ENCODE peak calls at places on chromosomes 12 and 14, in four cellular contexts. T is lung, V is fibroblast of mammary gland, A is uterus. G is an unnamed sample.
A peak's percentile ranks its signal among the peaks of the same experiment; 100 is the strongest.

GRCh38 chr12:15256760-15257159 is 35.5 kb upstream of the RERG start:
- DNase-seq in T (no peak), V (peak; percentile 93), A (peak; percentile 50), G (no peak)

GRCh38 chr14:22781606-22782000 is 15.1 kb downstream of the OXA1L start:
- DNase-seq in T (no peak), V (peak; percentile 47), A (no peak), G (no peak)

GRCh38 chr12:124864326-124864752 is 675 bp upstream of the SCARB1 start:
- DNase-seq in T (no peak), V (no peak), A (peak; percentile 27), G (no peak)

GRCh38 chr12:109595321-109595902 is 21.8 kb downstream of the MVK start:
- DNase-seq in T (no peak), V (no peak), A (no peak), G (no peak)

GRCh38 chr12:54983536-54984102 is 943 bp downstream of the TESPA1 start:
- DNase-seq in T (no peak), V (no peak), A (no peak), G (no peak)

GRCh38 chr12:58295268-58295667 is 353.9 kb downstream of the ATP23 start:
- DNase-seq in T (no peak), V (no peak), A (no peak), G (no peak)

GRCh38 chr12:131536337-131536736 is 174.6 kb upstream of the SFSWAP start:
- DNase-seq in T (no peak), V (no peak), A (no peak), G (no peak)

GRCh38 chr12:12585115-12585862 is 22.6 kb upstream of the DUSP16 start:
- DNase-seq in T (no peak), V (peak; percentile 6), A (no peak), G (no peak)

GRCh38 chr14:85516239-85517112 is 13.5 kb upstream of the FLRT2 start:
- DNase-seq in T (no peak), V (peak; percentile 92), A (no peak), G (no peak)

GRCh38 chr14:32203928-32204357 is 874 bp upstream of the RNU6-8 start:
- DNase-seq in T (no peak), V (no peak), A (no peak), G (no peak)

DNA sequence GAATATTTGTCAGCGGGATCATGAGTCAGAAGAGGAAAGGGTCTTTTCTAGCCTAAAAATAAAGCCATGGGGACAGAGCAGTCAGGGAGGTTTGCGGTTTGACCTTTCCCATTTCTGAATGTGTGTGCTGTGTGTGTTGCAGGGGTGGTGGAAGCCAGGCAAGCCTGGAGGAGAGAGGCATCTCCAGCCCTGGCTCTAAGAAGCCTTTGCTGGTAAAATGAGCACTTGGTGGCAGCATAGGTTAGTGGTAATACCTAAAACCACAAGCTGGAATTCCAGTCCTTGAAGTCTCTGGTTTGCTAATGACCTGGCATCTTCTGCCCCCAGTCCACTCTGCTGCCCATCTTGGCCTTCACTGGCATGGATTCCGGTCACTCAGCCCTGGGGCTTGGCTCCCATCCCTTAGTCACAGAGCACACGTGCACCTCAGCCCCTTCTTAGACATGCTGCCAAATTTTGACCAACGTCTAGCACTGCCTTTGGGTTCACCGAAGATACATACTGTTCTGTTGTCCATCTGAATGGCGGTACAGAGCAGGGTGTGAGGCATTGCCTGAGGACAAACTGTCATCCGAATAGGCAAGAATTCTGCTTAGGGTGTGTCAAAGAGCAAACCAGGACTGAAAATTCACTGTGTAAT is 52.7 kb downstream of the KCNA5 start:
- DNase-seq in T (peak; percentile 16), V (peak; percentile 4), A (no peak), G (peak; percentile 70)
- TF ChIP-seq CTCF in T (no peak), V (no peak), A (no peak), G (no peak)

DNA sequence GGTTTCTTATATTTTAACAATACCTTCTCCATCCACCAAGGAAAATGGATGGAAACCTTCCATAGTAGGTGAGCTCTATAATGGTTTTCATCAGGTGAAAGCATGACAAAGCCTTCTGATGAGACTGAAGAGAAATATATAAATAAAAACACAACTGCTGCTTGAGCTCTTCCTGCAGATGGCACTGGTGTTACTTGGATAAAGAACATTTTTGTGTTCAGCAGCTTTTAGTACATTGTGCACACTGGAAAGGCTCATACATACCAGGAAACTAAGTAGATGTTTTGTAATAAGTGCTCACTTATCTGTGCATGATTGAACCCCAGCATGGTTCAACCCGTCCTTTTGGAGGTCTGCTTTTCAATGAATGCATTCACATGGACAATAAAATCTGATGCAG is 357.3 kb upstream of the MIS18BP1 start:
- DNase-seq in T (no peak), V (peak; percentile 9), A (no peak), G (no peak)
- TF ChIP-seq CTCF in T (no peak), V (peak; percentile 17), A (no peak), G (no peak)

DNA sequence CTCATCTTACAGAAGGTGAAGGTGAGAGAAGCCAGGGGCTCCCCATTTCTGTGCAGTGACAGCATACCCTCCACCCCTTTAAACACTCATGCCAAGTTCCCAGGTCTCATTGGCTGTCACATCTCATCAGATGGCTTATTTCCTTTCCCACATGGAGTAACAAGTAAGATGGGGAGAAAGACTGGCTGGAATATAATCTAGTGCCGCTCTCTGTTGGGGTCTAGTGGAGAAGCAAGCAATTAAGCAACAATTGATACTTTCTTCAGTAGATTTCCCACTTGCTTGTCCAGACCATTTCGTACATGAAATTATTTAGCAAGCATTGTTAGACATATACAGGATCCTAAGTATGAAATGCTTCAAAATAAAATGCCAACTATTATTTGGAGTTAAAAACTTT is 92.2 kb downstream of the SLC5A8 start:
- DNase-seq in T (no peak), V (no peak), A (no peak), G (no peak)
- TF ChIP-seq CTCF in T (no peak), V (no peak), A (no peak), G (no peak)

GRCh38 chr12:8779281-8779680 is 43.1 kb upstream of the A2ML1 start:
- DNase-seq in T (no peak), V (no peak), A (no peak), G (no peak)

GRCh38 chr12:8781326-8781725 is 41.1 kb upstream of the A2ML1 start:
- DNase-seq in T (no peak), V (no peak), A (no peak), G (no peak)

GRCh38 chr12:8779862-8780261 is 42.6 kb upstream of the A2ML1 start:
- DNase-seq in T (no peak), V (no peak), A (no peak), G (no peak)

GRCh38 chr12:8784464-8784863 is 38.0 kb upstream of the A2ML1 start:
- DNase-seq in T (no peak), V (no peak), A (no peak), G (no peak)

DNA sequence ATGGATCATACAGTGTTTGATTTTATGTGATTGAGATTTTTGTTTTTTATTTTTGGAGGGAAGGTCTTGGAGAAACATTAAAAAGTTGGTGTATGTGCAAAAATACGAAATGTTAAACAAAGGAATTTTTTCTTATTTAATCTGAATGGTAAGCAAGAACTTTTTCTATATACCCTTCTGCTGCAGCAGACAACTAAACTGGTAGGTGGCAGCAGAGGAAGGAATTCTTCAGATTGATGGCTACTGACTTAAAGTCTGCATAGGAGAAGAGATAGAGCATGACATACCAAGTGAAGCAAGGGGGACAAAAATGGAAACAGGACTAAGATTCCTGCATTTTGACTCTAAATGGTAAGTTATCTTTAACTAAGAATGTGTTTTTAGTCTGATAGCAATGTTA is 42.0 kb upstream of the A2ML1 start:
- DNase-seq in T (no peak), V (peak; percentile 42), A (no peak), G (no peak)
- TF ChIP-seq CTCF in T (no peak), V (peak; percentile 40), A (no peak), G (no peak)

G was measured in lower leg skin.